ENCODE peak calls at places on chromosomes 11 and 22, in eight cellular contexts. D is neuronal stem cell; Y is stomach; X is RWPE1; A is CD4-positive, alpha-beta T cell; F is CD4-positive, CD25-positive, alpha-beta regulatory T cell; H is Peyer's patch; L is mammary epithelial cell. W is an unnamed sample.

GRCh38 chr22:36194971-36195370 is 6.6 kb downstream of the APOL4 start:
- DNase-seq in D (peak), Y (peak), X (no peak), A (peak), F (peak), H (peak), L (peak), W (no peak)

GRCh38 chr11:57460756-57461749 is 725 bp downstream of the RTN4RL2 start:
- DNase-seq in D (no peak), Y (no peak), X (no peak), A (no peak), F (no peak), H (no peak), L (no peak), W (no peak)

GRCh38 chr11:74673956-74674355 is 57.3 kb downstream of the CHRDL2 start:
- DNase-seq in D (no peak), Y (no peak), X (no peak), A (no peak), F (no peak), H (no peak), L (peak), W (no peak)

GRCh38 chr22:21927174-21927823 is 25.3 kb downstream of the PPM1F start:
- DNase-seq in D (no peak), Y (no peak), X (no peak), A (no peak), F (no peak), H (no peak), L (no peak), W (no peak)

GRCh38 chr11:120135838-120136237 is 2.1 kb downstream of the TRIM29 start:
- DNase-seq in D (no peak), Y (peak), X (peak), A (no peak), F (no peak), H (no peak), L (peak), W (peak)

GRCh38 chr11:73999581-74000306 is 9.1 kb downstream of the UCP3 start:
- DNase-seq in D (no peak), Y (no peak), X (no peak), A (no peak), F (no peak), H (peak), L (no peak), W (no peak)

GRCh38 chr11:100890779-100891178 is 203.7 kb downstream of the ARHGAP42 start:
- DNase-seq in D (no peak), Y (no peak), X (no peak), A (no peak), F (no peak), H (no peak), L (no peak), W (no peak)

GRCh38 chr22:46737105-46737975 is 712 bp downstream of the CERK start:
- DNase-seq in D (no peak), Y (no peak), X (peak), A (peak), F (peak), H (peak), L (no peak), W (no peak)

GRCh38 chr11:76139317-76139716 is 67.0 kb downstream of the WNT11 start:
- DNase-seq in D (no peak), Y (no peak), X (no peak), A (no peak), F (no peak), H (no peak), L (no peak), W (no peak)

GRCh38 chr11:73286240-73286810 is 14.2 kb downstream of the P2RY6 start:
- DNase-seq in D (no peak), Y (no peak), X (no peak), A (no peak), F (no peak), H (no peak), L (no peak), W (no peak)

GRCh38 chr11:72625746-72626636 is 48.2 kb downstream of the PDE2A start:
- DNase-seq in D (no peak), Y (peak), X (no peak), A (no peak), F (no peak), H (no peak), L (no peak), W (peak)

GRCh38 chr11:35619754-35620640 is 1.7 kb downstream of the FJX1 start:
- DNase-seq in D (peak), Y (no peak), X (peak), A (no peak), F (no peak), H (no peak), L (no peak), W (no peak)

GRCh38 chr11:62543680-62544444 is 2.7 kb downstream of the AHNAK start:
- DNase-seq in D (no peak), Y (no peak), X (no peak), A (no peak), F (no peak), H (no peak), L (no peak), W (no peak)

GRCh38 chr11:98625526-98625925 is 395.2 kb upstream of the CNTN5 start:
- DNase-seq in D (peak), Y (no peak), X (no peak), A (no peak), F (no peak), H (no peak), L (no peak), W (no peak)

GRCh38 chr22:24937114-24937513 is 9.4 kb downstream of the LHFPL7 start:
- DNase-seq in D (no peak), Y (no peak), X (no peak), A (no peak), F (no peak), H (no peak), L (peak), W (no peak)

GRCh38 chr11:46348986-46349401 is 1.7 kb downstream of the DGKZ start:
- DNase-seq in D (no peak), Y (no peak), X (no peak), A (peak), F (peak), H (peak), L (no peak), W (no peak)

GRCh38 chr11:46350695-46351094 is 3.4 kb downstream of the DGKZ start:
- DNase-seq in D (no peak), Y (no peak), X (no peak), A (no peak), F (no peak), H (no peak), L (no peak), W (no peak)

GRCh38 chr11:46351606-46352005 is 4.3 kb downstream of the DGKZ start:
- DNase-seq in D (no peak), Y (no peak), X (no peak), A (no peak), F (no peak), H (no peak), L (no peak), W (no peak)

GRCh38 chr11:46352063-46352841 is 5.0 kb downstream of the DGKZ start:
- DNase-seq in D (no peak), Y (peak), X (no peak), A (peak), F (peak), H (peak), L (peak), W (no peak)

GRCh38 chr11:46351148-46351547 is 3.9 kb downstream of the DGKZ start:
- DNase-seq in D (no peak), Y (no peak), X (no peak), A (no peak), F (no peak), H (no peak), L (no peak), W (no peak)
- H3K27ac ChIP-seq in D (no peak), Y (peak), X (peak), A (peak), F (peak), H (no peak), L (no peak), W (peak)

GRCh38 chr11:111303476-111303875 is 5.1 kb downstream of the POU2AF3 start:
- DNase-seq in D (no peak), Y (peak), X (no peak), A (no peak), F (no peak), H (no peak), L (peak), W (no peak)
- H3K27ac ChIP-seq in D (no peak), Y (peak), X (no peak), A (no peak), F (no peak), H (peak), L (no peak), W (no peak)

GRCh38 chr22:49935561-49935960 is 17.1 kb downstream of the CRELD2 start:
- DNase-seq in D (no peak), Y (no peak), X (no peak), A (no peak), F (no peak), H (no peak), L (no peak), W (no peak)

GRCh38 chr22:49934891-49935557 is 16.6 kb downstream of the CRELD2 start:
- DNase-seq in D (no peak), Y (peak), X (peak), A (peak), F (peak), H (peak), L (no peak), W (peak)

GRCh38 chr22:49936018-49936972 is 17.9 kb downstream of the CRELD2 start:
- DNase-seq in D (no peak), Y (peak), X (peak), A (peak), F (peak), H (peak), L (peak), W (peak)

GRCh38 chr22:49933236-49933921 is 14.9 kb downstream of the CRELD2 start:
- DNase-seq in D (no peak), Y (peak), X (no peak), A (no peak), F (no peak), H (no peak), L (no peak), W (peak)

DNA sequence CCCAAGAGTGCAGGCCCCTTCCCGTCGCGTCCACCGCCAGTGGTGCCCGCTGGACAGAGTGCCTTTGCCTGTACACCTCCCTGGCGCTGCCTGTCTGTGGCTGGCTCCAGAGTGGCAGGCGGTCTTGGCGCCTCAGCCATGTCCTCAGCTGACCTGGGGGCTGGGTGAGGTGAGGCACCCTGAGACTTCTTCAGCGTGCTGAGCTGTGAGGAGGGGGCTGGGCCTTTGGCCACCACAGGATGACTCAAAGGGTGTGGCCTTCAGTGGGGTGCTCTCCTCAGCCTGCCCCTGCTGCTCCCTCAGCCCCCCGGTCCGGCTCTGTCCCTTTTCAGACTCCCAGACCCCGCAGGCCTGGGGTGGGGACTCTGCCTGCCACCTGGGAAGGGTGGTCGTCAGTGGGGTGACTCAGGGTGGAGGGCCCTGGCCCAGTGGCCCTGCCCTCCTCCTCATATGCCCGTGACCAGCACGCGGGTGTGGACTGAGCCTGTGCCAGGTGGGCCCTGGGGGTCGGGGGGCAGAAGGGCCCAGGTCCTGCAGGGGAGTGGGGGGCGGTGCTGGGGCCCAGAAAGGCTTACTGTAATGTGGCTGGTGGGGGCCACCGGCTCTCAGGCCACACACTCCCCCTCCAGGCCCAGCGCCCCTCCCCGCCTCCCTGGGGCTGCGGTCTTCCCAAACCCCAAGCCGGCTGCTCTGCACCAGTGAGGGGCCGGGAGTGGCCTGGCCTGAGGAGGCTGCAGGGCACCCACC is 15.9 kb downstream of the CRELD2 start:
- DNase-seq in D (no peak), Y (peak), X (no peak), A (no peak), F (no peak), H (peak), L (no peak), W (no peak)
- H3K27ac ChIP-seq in D (no peak), Y (peak), X (peak), A (peak), F (peak), H (peak), L (no peak), W (peak)

DNA sequence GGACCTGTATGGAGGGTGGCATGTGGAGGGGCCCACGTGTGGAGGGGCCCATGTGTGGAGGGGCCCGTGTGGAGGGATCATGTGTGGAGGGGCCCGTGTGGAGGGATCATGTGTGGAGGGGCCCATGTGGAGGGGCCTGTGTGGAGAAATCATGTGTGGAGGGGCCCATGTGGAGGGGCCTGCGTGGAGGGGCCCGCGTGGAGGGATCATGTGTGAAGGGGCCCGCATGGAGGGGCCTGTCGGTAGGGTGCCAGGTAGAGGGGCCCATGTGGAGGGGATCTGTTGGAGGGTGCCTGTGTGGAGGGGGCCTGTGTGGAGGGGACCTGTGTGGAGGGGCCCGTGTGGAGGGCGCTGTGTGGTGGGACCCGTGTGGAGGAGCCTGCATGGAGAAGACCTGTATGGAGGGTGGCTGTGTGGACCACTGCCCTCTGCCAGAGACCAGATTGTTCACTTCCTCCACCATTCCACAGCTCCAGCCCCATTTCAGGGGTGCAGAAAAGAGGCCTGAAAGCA is 47.0 kb downstream of the IGLL5 start:
- DNase-seq in D (no peak), Y (no peak), X (no peak), A (no peak), F (no peak), H (no peak), L (no peak), W (no peak)
- H3K27ac ChIP-seq in D (no peak), Y (peak), X (no peak), A (no peak), F (no peak), H (no peak), L (no peak), W (no peak)

GRCh38 chr11:27882066-27882697 is 181.9 kb upstream of the BDNF start:
- DNase-seq in D (no peak), Y (no peak), X (no peak), A (no peak), F (no peak), H (no peak), L (no peak), W (no peak)
- H3K27ac ChIP-seq in D (no peak), Y (no peak), X (no peak), A (no peak), F (no peak), H (no peak), L (no peak), W (no peak)

GRCh38 chr11:33893711-33894401 is 2.0 kb upstream of the LMO2 start:
- DNase-seq in D (no peak), Y (no peak), X (no peak), A (peak), F (peak), H (peak), L (no peak), W (no peak)
- H3K27ac ChIP-seq in D (no peak), Y (peak), X (no peak), A (peak), F (no peak), H (no peak), L (no peak), W (no peak)